ENCODE peak calls at places on chromosome 14, in eight cellular contexts. E, S, C, U, A, Q, G and B are unnamed samples.

GRCh38 chr14:72929316-72930080 is 3.2 kb downstream of the DCAF4 start:
- DNase-seq in S (no peak), U (no peak), Q (no peak), A (peak), C (no peak), E (no peak), G (peak), B (no peak)

GRCh38 chr14:101120636-101121398 is 217.3 kb upstream of the RTL1 start:
- DNase-seq in E (no peak), C (no peak), S (peak), A (peak), U (no peak), Q (peak), G (peak), B (peak)

GRCh38 chr14:98226411-98226810 is 1045.6 kb downstream of the BCL11B start:
- DNase-seq in G (no peak), Q (no peak), E (no peak), C (no peak), S (no peak), U (no peak), A (no peak), B (no peak)

GRCh38 chr14:79278798-79279644 is 932.3 kb downstream of the DIO2 start:
- DNase-seq in G (peak), U (peak), S (peak), Q (no peak), A (no peak), E (peak), C (no peak), B (peak)

GRCh38 chr14:71202881-71203280 is 295.6 kb downstream of the PCNX1 start:
- DNase-seq in E (no peak), A (no peak), U (peak), S (no peak), C (no peak), G (no peak), Q (no peak), B (no peak)

GRCh38 chr14:72721042-72721540 is 172.8 kb downstream of the DPF3 start:
- DNase-seq in E (no peak), U (no peak), G (no peak), A (no peak), S (no peak), C (no peak), Q (no peak), B (no peak)

GRCh38 chr14:52355016-52355430 is 40.9 kb downstream of the PTGER2 start:
- DNase-seq in Q (no peak), S (no peak), U (peak), G (no peak), C (no peak), A (no peak), E (peak), B (no peak)

GRCh38 chr14:88013750-88014349 is 8.9 kb downstream of the GPR65 start:
- DNase-seq in S (peak), Q (peak), C (peak), U (peak), E (peak), G (peak), A (peak), B (peak)

GRCh38 chr14:74500417-74501134 is 7.0 kb downstream of the ISCA2 start:
- DNase-seq in A (no peak), C (no peak), G (no peak), U (no peak), S (no peak), E (no peak), Q (no peak), B (no peak)

GRCh38 chr14:73255005-73255400 is 17.7 kb downstream of the PAPLN start:
- DNase-seq in G (no peak), C (no peak), S (no peak), A (no peak), U (no peak), Q (no peak), E (no peak), B (no peak)

GRCh38 chr14:85533821-85534271 is 3.9 kb downstream of the FLRT2 start:
- DNase-seq in A (no peak), G (no peak), Q (no peak), C (no peak), U (no peak), E (peak), S (peak), B (peak)

GRCh38 chr14:39383026-39383626 is 49.1 kb downstream of the FBXO33 start:
- DNase-seq in G (no peak), C (no peak), U (no peak), E (no peak), A (no peak), S (no peak), Q (no peak), B (no peak)

GRCh38 chr14:104184911-104185499 is 46.6 kb downstream of the KIF26A start:
- DNase-seq in U (no peak), C (no peak), G (no peak), S (no peak), E (no peak), A (no peak), Q (no peak), B (no peak)

GRCh38 chr14:72851660-72852059 is 42.2 kb downstream of the DPF3 start:
- DNase-seq in Q (no peak), U (no peak), S (no peak), E (no peak), C (no peak), A (no peak), G (peak), B (no peak)

GRCh38 chr14:24398943-24399801 is at the start of gene NYNRIN:
- DNase-seq in C (peak), G (no peak), U (peak), E (no peak), A (peak), S (peak), Q (no peak), B (no peak)

GRCh38 chr14:37411079-37411735 is 183.8 kb downstream of the FOXA1 start:
- DNase-seq in G (no peak), Q (no peak), C (no peak), U (peak), S (no peak), A (no peak), E (no peak), B (no peak)

GRCh38 chr14:103188691-103189480 is 65.6 kb downstream of the TNFAIP2 start:
- DNase-seq in G (no peak), A (peak), U (peak), S (no peak), C (peak), E (no peak), Q (no peak), B (no peak)

GRCh38 chr14:100022772-100023451 is 42.3 kb upstream of the EVL start:
- DNase-seq in A (no peak), C (no peak), G (no peak), Q (no peak), S (peak), E (no peak), U (peak), B (no peak)

GRCh38 chr14:59055439-59056045 is 132.9 kb upstream of the DAAM1 start:
- DNase-seq in S (peak), Q (no peak), A (no peak), E (peak), U (peak), G (no peak), C (no peak), B (peak)

GRCh38 chr14:101076451-101077220 is 173.1 kb upstream of the RTL1 start:
- DNase-seq in S (no peak), Q (no peak), A (peak), C (no peak), E (no peak), G (no peak), U (no peak), B (no peak)

GRCh38 chr14:29085546-29085945 is 319.0 kb downstream of the FOXG1 start:
- DNase-seq in C (no peak), G (no peak), U (peak), A (no peak), Q (no peak), E (no peak), S (no peak), B (no peak)

GRCh38 chr14:26808407-26808806 is 210.6 kb upstream of the NOVA1 start:
- DNase-seq in E (no peak), G (no peak), S (no peak), C (no peak), A (no peak), Q (no peak), U (peak), B (no peak)

GRCh38 chr14:81449576-81449975 is 49.5 kb upstream of the STON2 start:
- DNase-seq in Q (no peak), G (no peak), C (no peak), S (no peak), U (peak), E (no peak), A (no peak), B (no peak)

GRCh38 chr14:99707420-99707819 is 23.3 kb downstream of the CYP46A1 start:
- DNase-seq in S (no peak), U (no peak), Q (no peak), C (no peak), A (peak), G (no peak), E (no peak), B (no peak)

GRCh38 chr14:76091036-76091435 is 60.7 kb upstream of the GPATCH2L start:
- DNase-seq in U (no peak), Q (no peak), S (peak), A (no peak), C (no peak), E (no peak), G (peak), B (no peak)

GRCh38 chr14:66507181-66507721 is 696 bp upstream of the GPHN start:
- DNase-seq in G (no peak), C (no peak), U (no peak), A (no peak), E (no peak), Q (no peak), S (no peak), B (no peak)